ENCODE peak calls at places on chromosome 18, in five cellular contexts. One of them, this sample, is unnamed.

GRCh38 chr18:48834421-48835011 is 116.2 kb downstream of the SMAD7 start:
- DNase-seq in lower lobe of right lung: peak
- DNase-seq in HCT116: peak
- DNase-seq in Peyer's patch: peak
- DNase-seq in spleen: peak
- DNase-seq in this sample: peak

GRCh38 chr18:25164837-25165791 is 186.9 kb downstream of the ZNF521 start:
- DNase-seq in lower lobe of right lung: no peak
- DNase-seq in HCT116: no peak
- DNase-seq in Peyer's patch: no peak
- DNase-seq in spleen: no peak
- DNase-seq in this sample: no peak

GRCh38 chr18:26190506-26190905 is 35.7 kb upstream of the TAF4B start:
- DNase-seq in lower lobe of right lung: no peak
- DNase-seq in HCT116: no peak
- DNase-seq in Peyer's patch: no peak
- DNase-seq in spleen: peak
- DNase-seq in this sample: no peak

GRCh38 chr18:67731853-67732252 is 215.3 kb upstream of the DSEL start:
- DNase-seq in lower lobe of right lung: no peak
- DNase-seq in HCT116: no peak
- DNase-seq in Peyer's patch: no peak
- DNase-seq in spleen: no peak
- DNase-seq in this sample: no peak

GRCh38 chr18:33851546-33852078 is 273.6 kb downstream of the ASXL3 start:
- DNase-seq in lower lobe of right lung: no peak
- DNase-seq in HCT116: no peak
- DNase-seq in Peyer's patch: no peak
- DNase-seq in spleen: no peak
- DNase-seq in this sample: no peak

GRCh38 chr18:36124841-36125240 is 4.3 kb downstream of the SLC39A6 start:
- DNase-seq in lower lobe of right lung: no peak
- DNase-seq in HCT116: no peak
- DNase-seq in Peyer's patch: no peak
- DNase-seq in spleen: no peak
- DNase-seq in this sample: no peak

GRCh38 chr18:68735498-68736343 is 20.8 kb upstream of the TMX3 start:
- DNase-seq in lower lobe of right lung: no peak
- DNase-seq in HCT116: peak
- DNase-seq in Peyer's patch: no peak
- DNase-seq in spleen: no peak
- DNase-seq in this sample: peak

GRCh38 chr18:36186461-36187137 is 698 bp upstream of the MOCOS start:
- DNase-seq in lower lobe of right lung: peak
- DNase-seq in HCT116: no peak
- DNase-seq in Peyer's patch: peak
- DNase-seq in spleen: peak
- DNase-seq in this sample: no peak

GRCh38 chr18:79395308-79395640 is 456 bp upstream of the NFATC1 start:
- DNase-seq in lower lobe of right lung: peak
- DNase-seq in HCT116: no peak
- DNase-seq in Peyer's patch: no peak
- DNase-seq in spleen: peak
- DNase-seq in this sample: no peak

GRCh38 chr18:35062408-35062807 is 21.2 kb downstream of the MAPRE2 start:
- DNase-seq in lower lobe of right lung: no peak
- DNase-seq in HCT116: no peak
- DNase-seq in Peyer's patch: no peak
- DNase-seq in spleen: no peak
- DNase-seq in this sample: no peak

GRCh38 chr18:64201781-64202180 is 52.9 kb upstream of the LINC00305 start:
- DNase-seq in lower lobe of right lung: no peak
- DNase-seq in HCT116: no peak
- DNase-seq in Peyer's patch: no peak
- DNase-seq in spleen: no peak
- DNase-seq in this sample: no peak

GRCh38 chr18:79911009-79911870 is 40.2 kb downstream of the SLC66A2 start:
- DNase-seq in lower lobe of right lung: peak
- DNase-seq in HCT116: no peak
- DNase-seq in Peyer's patch: no peak
- DNase-seq in spleen: peak
- DNase-seq in this sample: no peak

GRCh38 chr18:22538463-22538862 is 120.7 kb upstream of the CTAGE1 start:
- DNase-seq in lower lobe of right lung: no peak
- DNase-seq in HCT116: no peak
- DNase-seq in Peyer's patch: no peak
- DNase-seq in spleen: no peak
- DNase-seq in this sample: no peak

GRCh38 chr18:26621161-26622026 is 73.0 kb upstream of the KCTD1 start:
- DNase-seq in lower lobe of right lung: peak
- DNase-seq in HCT116: peak
- DNase-seq in Peyer's patch: no peak
- DNase-seq in spleen: no peak
- DNase-seq in this sample: no peak

GRCh38 chr18:8901019-8901418 is 195.7 kb downstream of the MTCL1 start:
- DNase-seq in lower lobe of right lung: no peak
- DNase-seq in HCT116: no peak
- DNase-seq in Peyer's patch: no peak
- DNase-seq in spleen: no peak
- DNase-seq in this sample: no peak

GRCh38 chr18:44458777-44459176 is 221.9 kb upstream of the SETBP1 start:
- DNase-seq in lower lobe of right lung: no peak
- DNase-seq in HCT116: no peak
- DNase-seq in Peyer's patch: no peak
- DNase-seq in spleen: no peak
- DNase-seq in this sample: peak

GRCh38 chr18:4299395-4299794 is 155.7 kb downstream of the DLGAP1 start:
- DNase-seq in lower lobe of right lung: no peak
- DNase-seq in HCT116: no peak
- DNase-seq in Peyer's patch: no peak
- DNase-seq in spleen: no peak
- DNase-seq in this sample: no peak

GRCh38 chr18:58995663-58996062 is 131.0 kb downstream of the ZNF532 start:
- DNase-seq in lower lobe of right lung: no peak
- DNase-seq in HCT116: no peak
- DNase-seq in Peyer's patch: no peak
- DNase-seq in spleen: no peak
- DNase-seq in this sample: no peak

GRCh38 chr18:12327510-12328178 is 19.6 kb downstream of the TUBB6 start:
- DNase-seq in lower lobe of right lung: peak
- DNase-seq in HCT116: peak
- DNase-seq in Peyer's patch: peak
- DNase-seq in spleen: peak
- DNase-seq in this sample: no peak

GRCh38 chr18:12326711-12327460 is 18.8 kb downstream of the TUBB6 start:
- DNase-seq in lower lobe of right lung: no peak
- DNase-seq in HCT116: no peak
- DNase-seq in Peyer's patch: no peak
- DNase-seq in spleen: no peak
- DNase-seq in this sample: no peak

GRCh38 chr18:12329125-12329698 is 21.2 kb downstream of the TUBB6 start:
- DNase-seq in lower lobe of right lung: no peak
- DNase-seq in HCT116: no peak
- DNase-seq in Peyer's patch: no peak
- DNase-seq in spleen: no peak
- DNase-seq in this sample: no peak

GRCh38 chr18:12325726-12326245 is 17.7 kb downstream of the TUBB6 start:
- DNase-seq in lower lobe of right lung: no peak
- DNase-seq in HCT116: no peak
- DNase-seq in Peyer's patch: no peak
- DNase-seq in spleen: no peak
- DNase-seq in this sample: no peak

GRCh38 chr18:12328179-12328823 is 20.3 kb downstream of the TUBB6 start:
- DNase-seq in lower lobe of right lung: no peak
- DNase-seq in HCT116: no peak
- DNase-seq in Peyer's patch: no peak
- DNase-seq in spleen: no peak
- DNase-seq in this sample: no peak
- TF ChIP-seq CTCF in lower lobe of right lung: peak
- TF ChIP-seq CTCF in HCT116: no peak
- TF ChIP-seq CTCF in Peyer's patch: no peak
- TF ChIP-seq CTCF in spleen: peak
- TF ChIP-seq CTCF in this sample: no peak

GRCh38 chr18:13797157-13797611 is 26.8 kb upstream of the MC5R start:
- DNase-seq in lower lobe of right lung: no peak
- DNase-seq in HCT116: no peak
- DNase-seq in Peyer's patch: no peak
- DNase-seq in spleen: no peak
- DNase-seq in this sample: no peak

GRCh38 chr18:13793819-13794218 is 30.1 kb upstream of the MC5R start:
- DNase-seq in lower lobe of right lung: no peak
- DNase-seq in HCT116: no peak
- DNase-seq in Peyer's patch: no peak
- DNase-seq in spleen: no peak
- DNase-seq in this sample: no peak

GRCh38 chr18:13800505-13801259 is 23.3 kb upstream of the MC5R start:
- DNase-seq in lower lobe of right lung: peak
- DNase-seq in HCT116: peak
- DNase-seq in Peyer's patch: peak
- DNase-seq in spleen: peak
- DNase-seq in this sample: no peak

GRCh38 chr18:13799396-13799795 is 24.6 kb upstream of the MC5R start:
- DNase-seq in lower lobe of right lung: no peak
- DNase-seq in HCT116: no peak
- DNase-seq in Peyer's patch: no peak
- DNase-seq in spleen: no peak
- DNase-seq in this sample: no peak

GRCh38 chr18:13796515-13796914 is 27.4 kb upstream of the MC5R start:
- DNase-seq in lower lobe of right lung: no peak
- DNase-seq in HCT116: no peak
- DNase-seq in Peyer's patch: no peak
- DNase-seq in spleen: no peak
- DNase-seq in this sample: no peak
- H3K4me3 ChIP-seq in lower lobe of right lung: no peak
- H3K4me3 ChIP-seq in HCT116: no peak
- H3K4me3 ChIP-seq in Peyer's patch: no peak
- H3K4me3 ChIP-seq in spleen: no peak
- H3K4me3 ChIP-seq in this sample: no peak

GRCh38 chr18:13409997-13410396 is 191.4 kb downstream of the LDLRAD4 start:
- DNase-seq in lower lobe of right lung: no peak
- DNase-seq in HCT116: no peak
- DNase-seq in Peyer's patch: no peak
- DNase-seq in spleen: no peak
- DNase-seq in this sample: no peak
- TF ChIP-seq CTCF in lower lobe of right lung: no peak
- TF ChIP-seq CTCF in HCT116: no peak
- TF ChIP-seq CTCF in Peyer's patch: no peak
- TF ChIP-seq CTCF in spleen: no peak
- TF ChIP-seq CTCF in this sample: no peak

GRCh38 chr18:10453885-10454772 is at the start of gene APCDD1:
- DNase-seq in lower lobe of right lung: peak
- DNase-seq in HCT116: no peak
- DNase-seq in Peyer's patch: peak
- DNase-seq in spleen: no peak
- DNase-seq in this sample: no peak

GRCh38 chr18:10454800-10455550 is 540 bp downstream of the APCDD1 start:
- DNase-seq in lower lobe of right lung: peak
- DNase-seq in HCT116: no peak
- DNase-seq in Peyer's patch: no peak
- DNase-seq in spleen: no peak
- DNase-seq in this sample: no peak

GRCh38 chr18:10456718-10457499 is 2.5 kb downstream of the APCDD1 start:
- DNase-seq in lower lobe of right lung: no peak
- DNase-seq in HCT116: no peak
- DNase-seq in Peyer's patch: no peak
- DNase-seq in spleen: no peak
- DNase-seq in this sample: no peak

GRCh38 chr18:10457798-10458197 is 3.4 kb downstream of the APCDD1 start:
- DNase-seq in lower lobe of right lung: no peak
- DNase-seq in HCT116: no peak
- DNase-seq in Peyer's patch: no peak
- DNase-seq in spleen: no peak
- DNase-seq in this sample: peak

DNA sequence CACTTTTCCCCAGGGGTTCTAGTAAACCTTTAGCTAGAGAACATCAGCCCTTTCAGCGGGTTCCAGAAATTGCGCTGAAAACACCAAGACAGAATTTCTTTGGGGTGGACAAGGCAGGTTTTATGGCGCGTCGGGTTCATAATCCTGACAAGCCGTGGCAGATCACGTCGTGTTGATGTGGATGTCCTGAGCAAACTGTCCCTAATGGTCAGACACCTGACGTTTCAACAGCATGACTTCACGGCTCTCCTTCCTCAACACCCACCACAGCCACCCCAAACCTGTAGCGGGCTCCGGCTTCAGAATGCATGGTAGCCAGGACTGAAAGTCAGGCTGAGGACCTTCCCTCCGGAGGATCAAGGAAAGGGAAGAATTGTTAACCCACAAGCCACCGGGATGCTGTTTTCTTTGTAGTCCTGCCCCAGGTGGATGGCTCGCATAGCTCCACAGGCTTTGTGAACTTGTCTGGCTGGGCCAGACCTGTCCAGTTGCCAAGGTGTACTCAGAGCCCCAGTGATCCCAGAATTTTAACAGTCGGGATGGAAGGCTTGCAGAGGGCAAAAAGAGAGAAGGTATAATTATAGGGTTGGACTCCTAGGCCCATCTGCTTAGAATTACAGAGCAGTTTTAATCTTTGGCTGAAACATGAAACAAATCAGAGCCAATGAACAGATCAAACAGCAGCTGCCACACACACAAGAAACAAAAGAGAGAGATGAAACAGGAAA is 1.5 kb downstream of the APCDD1 start:
- DNase-seq in lower lobe of right lung: no peak
- DNase-seq in HCT116: no peak
- DNase-seq in Peyer's patch: no peak
- DNase-seq in spleen: no peak
- DNase-seq in this sample: no peak
- H3K4me3 ChIP-seq in lower lobe of right lung: peak
- H3K4me3 ChIP-seq in HCT116: no peak
- H3K4me3 ChIP-seq in Peyer's patch: peak
- H3K4me3 ChIP-seq in spleen: peak
- H3K4me3 ChIP-seq in this sample: peak